ENCODE peak calls at places on chromosomes 2 and 18, in nine cellular contexts. G, H, T, O, E, P, N, L and V are unnamed samples. For H3K4me1, the result is how much of the 10 kb centered on the place peaks cover.

GRCh38 chr2:158202151-158202778 is 100.6 kb downstream of the UPP2 start:
- DNase-seq in N (peak), T (peak), G (no peak), O (no peak), L (peak), H (no peak), P (peak), E (peak), V (peak)

GRCh38 chr2:156536534-156536933 is 100.4 kb downstream of the GPD2 start:
- DNase-seq in P (no peak), H (no peak), L (no peak), G (no peak), E (no peak), O (no peak), N (no peak), T (no peak), V (no peak)

GRCh38 chr2:143850084-143850483 is 669.8 kb downstream of the ZEB2 start:
- DNase-seq in T (no peak), E (no peak), P (no peak), N (no peak), L (no peak), G (no peak), H (no peak), O (no peak), V (no peak)

GRCh38 chr18:59265246-59266018 is 7.8 kb downstream of the RAX start:
- DNase-seq in T (no peak), G (no peak), P (no peak), O (peak), H (peak), L (no peak), N (no peak), E (peak), V (no peak)

GRCh38 chr18:61980355-61980754 is 87.5 kb upstream of the RNF152 start:
- DNase-seq in N (peak), T (no peak), G (peak), L (no peak), O (no peak), P (no peak), E (no peak), H (no peak), V (no peak)

GRCh38 chr2:144524190-144524957 is 4.5 kb upstream of the ZEB2 start:
- DNase-seq in E (peak), T (no peak), O (peak), H (peak), L (no peak), G (no peak), N (peak), P (peak), V (no peak)

GRCh38 chr2:160075171-160075570 is 12.8 kb upstream of the PLA2R1 start:
- DNase-seq in T (no peak), N (peak), O (no peak), H (no peak), G (no peak), P (no peak), E (peak), L (no peak), V (peak)

GRCh38 chr2:240217431-240218301 is 77.2 kb upstream of the OTOS start:
- DNase-seq in T (no peak), P (no peak), E (no peak), H (no peak), G (no peak), L (no peak), N (no peak), O (no peak), V (no peak)

GRCh38 chr2:157489981-157490380 is 46.1 kb upstream of the CYTIP start:
- DNase-seq in E (no peak), O (no peak), P (no peak), N (no peak), T (no peak), G (no peak), L (no peak), H (no peak), V (no peak)

GRCh38 chr2:16908671-16909070 is 243.0 kb upstream of the CYRIA start:
- DNase-seq in G (no peak), L (peak), E (peak), O (no peak), N (peak), P (no peak), H (no peak), T (no peak), V (no peak)

GRCh38 chr2:226994775-226995174 is 158.9 kb downstream of the RHBDD1 start:
- DNase-seq in L (no peak), H (peak), E (no peak), T (no peak), P (no peak), G (no peak), N (peak), O (no peak), V (no peak)

GRCh38 chr2:101820519-101820918 is 123.0 kb downstream of the MAP4K4 start:
- DNase-seq in P (peak), H (no peak), T (no peak), O (no peak), E (peak), L (peak), N (peak), G (no peak), V (no peak)

GRCh38 chr2:140718999-140719398 is 1411.8 kb downstream of the LRP1B start:
- DNase-seq in H (no peak), L (no peak), N (peak), O (no peak), E (no peak), T (no peak), P (no peak), G (no peak), V (no peak)

GRCh38 chr2:116490511-116491145 is 1323.9 kb upstream of the DDX18 start:
- DNase-seq in E (no peak), G (no peak), H (no peak), L (peak), P (no peak), O (no peak), T (no peak), N (no peak), V (no peak)

GRCh38 chr2:25168256-25169072 is at the start of gene POMC:
- DNase-seq in L (no peak), O (peak), P (peak), T (no peak), H (peak), E (peak), G (no peak), N (peak), V (peak)

GRCh38 chr2:102301867-102302362 is 9.4 kb upstream of the IL1RL1 start:
- DNase-seq in E (peak), H (peak), O (peak), P (peak), L (peak), T (no peak), N (peak), G (peak), V (peak)

GRCh38 chr2:238509151-238509820 is 82.6 kb downstream of the ASB1 start:
- DNase-seq in N (peak), O (peak), H (peak), L (no peak), T (peak), E (peak), P (no peak), G (no peak), V (no peak)

GRCh38 chr18:67875057-67875456 is 358.5 kb upstream of the DSEL start:
- DNase-seq in H (peak), P (no peak), L (peak), T (no peak), O (no peak), G (no peak), E (no peak), N (no peak), V (no peak)

GRCh38 chr2:240561325-240561971 is 1.3 kb downstream of the DUSP28 start:
- DNase-seq in H (no peak), E (peak), T (peak), G (peak), L (peak), O (no peak), N (peak), P (peak), V (peak)

GRCh38 chr18:23189768-23190661 is 54.7 kb downstream of the CABLES1 start:
- DNase-seq in H (no peak), L (no peak), T (no peak), E (no peak), N (no peak), P (no peak), G (no peak), O (no peak), V (no peak)

GRCh38 chr2:202036601-202037037 is 3.0 kb downstream of the FZD7 start:
- DNase-seq in H (peak), N (peak), O (no peak), P (no peak), G (no peak), T (peak), L (no peak), E (peak), V (no peak)

GRCh38 chr2:29687121-29687520 is 234.3 kb downstream of the ALK start:
- DNase-seq in L (no peak), O (no peak), N (no peak), T (no peak), G (no peak), H (no peak), E (no peak), P (no peak), V (no peak)

GRCh38 chr2:85613717-85614515 is 2.0 kb upstream of the C2orf68 start:
- DNase-seq in T (no peak), P (no peak), O (no peak), N (no peak), H (no peak), E (no peak), L (no peak), G (no peak), V (no peak)

GRCh38 chr2:26792720-26793119 is 6.9 kb downstream of the CENPA start:
- DNase-seq in H (no peak), T (no peak), P (no peak), G (no peak), N (no peak), O (no peak), L (no peak), E (no peak), V (no peak)

GRCh38 chr2:214255046-214255445 is 155.8 kb upstream of the VWC2L start:
- DNase-seq in H (no peak), T (no peak), L (no peak), P (no peak), G (no peak), E (no peak), O (no peak), N (no peak), V (no peak)
- TF ChIP-seq EZH2 in H (no peak), T (no peak), L (no peak), P (no peak), G (no peak), E (no peak), O (no peak), N (no peak), V (no peak)

GRCh38 chr2:216312441-216312840 is 59.8 kb downstream of the MARCHF4 start:
- DNase-seq in N (no peak), G (no peak), P (no peak), T (no peak), L (no peak), O (no peak), H (no peak), E (no peak), V (no peak)
- H3K4me1 ChIP-seq in N (under half), G (under half), P (under half), T (under half), L (under half), O (under half), H (under half), E (under half), V (under half)

GRCh38 chr2:42639340-42640077 is 71.1 kb downstream of the MTA3 start:
- DNase-seq in G (peak), P (no peak), E (no peak), H (no peak), L (no peak), N (no peak), O (no peak), T (no peak), V (no peak)

GRCh38 chr2:42640261-42640660 is 71.8 kb downstream of the MTA3 start:
- DNase-seq in G (no peak), H (no peak), L (no peak), E (no peak), P (no peak), N (no peak), O (no peak), T (no peak), V (no peak)

GRCh38 chr2:42636956-42637355 is 68.5 kb downstream of the MTA3 start:
- DNase-seq in N (no peak), E (no peak), O (no peak), H (peak), T (no peak), L (no peak), G (no peak), P (no peak), V (no peak)

DNA sequence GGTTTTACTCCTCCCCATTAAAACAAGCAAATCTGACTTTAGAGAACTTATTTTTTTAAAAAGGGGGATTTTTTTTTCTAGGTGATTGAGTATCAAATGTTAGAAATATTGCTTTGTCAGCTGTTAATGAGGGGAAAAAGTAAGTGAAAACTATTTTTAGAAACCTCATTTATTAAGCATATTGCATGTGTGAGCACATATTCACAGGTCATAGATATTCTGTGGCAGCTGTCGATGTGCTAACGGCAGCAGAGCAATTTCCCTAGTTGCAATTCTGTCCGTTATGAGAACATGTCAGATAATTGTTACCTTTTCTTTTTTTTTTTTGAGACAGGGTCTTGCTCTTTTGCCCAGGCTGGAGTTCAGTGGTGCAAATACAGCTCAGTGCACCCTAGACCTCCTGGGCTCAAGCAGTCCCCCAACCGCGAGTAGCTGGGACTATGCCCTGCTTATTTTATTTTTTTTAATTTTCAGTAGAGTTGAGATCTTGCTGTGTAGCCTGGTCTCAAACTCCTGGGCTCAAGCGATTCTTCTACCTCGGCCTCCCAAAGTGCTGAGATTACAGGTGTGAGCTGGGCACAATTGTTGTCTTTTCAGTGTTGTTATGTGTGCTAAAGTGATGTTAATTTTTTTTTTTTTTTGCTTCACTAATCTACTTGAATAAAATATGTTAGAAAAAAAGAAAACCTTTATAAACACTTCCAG is 69.8 kb downstream of the MTA3 start:
- DNase-seq in H (no peak), L (no peak), P (no peak), G (no peak), E (no peak), O (no peak), T (no peak), N (no peak), V (no peak)
- TF ChIP-seq EZH2 in H (no peak), L (no peak), P (no peak), G (no peak), E (no peak), O (no peak), T (no peak), N (no peak), V (no peak)

GRCh38 chr2:108585446-108585845 is 51.2 kb downstream of the LIMS1 start:
- DNase-seq in O (no peak), G (no peak), L (no peak), H (no peak), T (no peak), N (peak), P (no peak), E (no peak), V (no peak)
- H3K4me1 ChIP-seq in O (under half), G (under half), L (half or more), H (under half), T (under half), N (under half), P (under half), E (under half), V (half or more)

DNA sequence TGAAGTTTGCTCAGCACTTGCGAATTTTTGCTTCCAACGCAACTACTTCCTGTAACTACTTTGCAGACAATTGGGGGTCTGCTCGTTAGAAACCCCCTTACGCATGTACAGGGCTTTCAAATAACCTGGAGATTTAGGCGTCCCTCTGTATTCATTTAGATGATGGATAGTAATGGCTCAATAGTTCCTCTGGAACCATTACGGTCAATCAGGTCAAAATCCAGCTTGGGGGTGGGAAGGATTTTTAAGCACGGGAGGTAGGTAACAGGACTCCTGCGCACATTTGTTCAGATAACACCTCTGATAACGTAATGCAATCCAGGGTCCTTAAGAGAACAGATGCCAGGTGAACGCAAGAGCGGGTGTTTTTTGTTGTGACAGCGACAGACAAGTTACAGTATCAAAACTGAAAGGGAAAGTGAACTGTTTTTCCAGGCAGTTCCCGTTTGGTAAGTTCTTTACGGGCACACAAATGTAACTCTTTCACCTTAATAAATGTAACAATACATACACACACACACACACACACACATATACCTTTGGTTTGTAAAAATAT is 3.7 kb upstream of the OSR1 start:
- DNase-seq in N (peak), L (peak), O (no peak), H (no peak), T (peak), G (peak), P (no peak), E (peak), V (no peak)
- TF ChIP-seq EZH2 in N (no peak), L (no peak), O (peak), H (peak), T (no peak), G (no peak), P (no peak), E (no peak), V (peak)

DNA sequence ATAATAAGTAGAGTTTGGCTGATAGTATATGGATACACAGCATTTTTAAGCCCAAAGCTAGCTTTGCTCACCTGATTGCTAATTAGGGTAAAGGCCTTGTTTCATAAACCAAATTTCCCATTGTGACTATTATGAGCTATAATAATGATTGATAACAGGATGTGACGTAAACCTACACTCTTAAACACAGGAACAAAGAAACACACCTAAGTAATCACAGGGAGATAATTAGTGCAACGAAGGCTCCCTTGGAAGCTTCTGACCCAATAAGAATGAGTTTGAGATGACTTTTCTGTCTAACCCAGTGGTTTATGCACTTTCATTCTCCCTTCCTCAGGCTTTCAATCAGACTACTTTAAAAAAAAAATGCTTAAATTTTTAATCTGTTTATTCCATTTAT is 683.2 kb downstream of the SATB2 start:
- DNase-seq in G (no peak), H (no peak), N (no peak), E (no peak), T (no peak), L (no peak), P (no peak), O (no peak), V (no peak)
- H3K4me1 ChIP-seq in G (under half), H (under half), N (under half), E (under half), T (under half), L (under half), P (under half), O (under half), V (under half)

GRCh38 chr2:45987856-45988255 is 309.4 kb upstream of the EPAS1 start:
- DNase-seq in E (no peak), T (no peak), H (no peak), O (no peak), N (no peak), G (no peak), L (no peak), P (no peak), V (no peak)
- TF ChIP-seq EZH2 in E (no peak), T (no peak), H (no peak), O (no peak), N (no peak), G (no peak), L (no peak), P (no peak), V (no peak)